ENCODE peak calls at places on chromosomes 5 and 9, in ten cellular contexts. Q is osteoblast, R is GM23338, D is heart left ventricle, Y is adipocyte, Z is GM23248, S is fibroblast of pulmonary artery, I is fibroblast of lung, C is upper lobe of right lung, X is spleen. K is an unnamed sample.

GRCh38 chr9:70553718-70554673 is 139.5 kb upstream of the KLF9 start:
- DNase-seq in Q (no peak), R (peak; percentile 73), D (peak; percentile 39), Y (no peak), Z (peak; percentile 83), S (peak; percentile 63), I (no peak), C (peak; percentile 67), X (no peak), K (peak; percentile 81)

GRCh38 chr5:107028938-107029337 is 641.8 kb downstream of the EFNA5 start:
- DNase-seq in Q (no peak), R (no peak), D (no peak), Y (no peak), Z (no peak), S (no peak), I (no peak), C (no peak), X (no peak), K (no peak)

GRCh38 chr9:122192914-122193525 is 33.3 kb downstream of the MORN5 start:
- DNase-seq in Q (peak; percentile 25), R (no peak), D (no peak), Y (no peak), Z (no peak), S (no peak), I (no peak), C (no peak), X (peak; percentile 4), K (no peak)

GRCh38 chr5:157516016-157516415 is 56.0 kb downstream of the NIPAL4 start:
- DNase-seq in Q (peak; percentile 88), R (no peak), D (no peak), Y (peak; percentile 78), Z (peak; percentile 96), S (peak; percentile 78), I (peak; percentile 80), C (no peak), X (no peak), K (peak; percentile 86)

GRCh38 chr5:112933651-112934365 is 11.8 kb upstream of the REEP5 start:
- DNase-seq in Q (peak; percentile 74), R (no peak), D (no peak), Y (peak; percentile 80), Z (peak; percentile 63), S (peak; percentile 33), I (peak; percentile 66), C (no peak), X (no peak), K (peak; percentile 83)

GRCh38 chr5:66666778-66667177 is 70.6 kb downstream of the MAST4 start:
- DNase-seq in Q (no peak), R (peak; percentile 16), D (no peak), Y (no peak), Z (no peak), S (no peak), I (no peak), C (peak; percentile 69), X (no peak), K (no peak)

GRCh38 chr5:88826959-88827585 is 55.9 kb downstream of the MEF2C start:
- DNase-seq in Q (peak; percentile 19), R (peak; percentile 18), D (peak; percentile 48), Y (peak; percentile 51), Z (peak; percentile 60), S (peak; percentile 98), I (peak; percentile 69), C (no peak), X (peak; percentile 79), K (peak; percentile 56)

GRCh38 chr9:93292288-93292615 is 108.3 kb downstream of the WNK2 start:
- DNase-seq in Q (peak; percentile 72), R (no peak), D (no peak), Y (no peak), Z (no peak), S (no peak), I (no peak), C (no peak), X (no peak), K (no peak)

GRCh38 chr5:79236364-79236969 is 536 bp downstream of the JMY start:
- DNase-seq in Q (peak; percentile 91), R (peak; percentile 70), D (peak; percentile 36), Y (peak; percentile 66), Z (peak; percentile 68), S (peak; percentile 30), I (no peak), C (peak; percentile 70), X (no peak), K (peak; percentile 22)

GRCh38 chr5:153523831-153524230 is 33.4 kb downstream of the GRIA1 start:
- DNase-seq in Q (no peak), R (no peak), D (peak; percentile 43), Y (peak; percentile 67), Z (peak; percentile 70), S (peak; percentile 63), I (peak; percentile 59), C (no peak), X (no peak), K (peak; percentile 78)

DNA sequence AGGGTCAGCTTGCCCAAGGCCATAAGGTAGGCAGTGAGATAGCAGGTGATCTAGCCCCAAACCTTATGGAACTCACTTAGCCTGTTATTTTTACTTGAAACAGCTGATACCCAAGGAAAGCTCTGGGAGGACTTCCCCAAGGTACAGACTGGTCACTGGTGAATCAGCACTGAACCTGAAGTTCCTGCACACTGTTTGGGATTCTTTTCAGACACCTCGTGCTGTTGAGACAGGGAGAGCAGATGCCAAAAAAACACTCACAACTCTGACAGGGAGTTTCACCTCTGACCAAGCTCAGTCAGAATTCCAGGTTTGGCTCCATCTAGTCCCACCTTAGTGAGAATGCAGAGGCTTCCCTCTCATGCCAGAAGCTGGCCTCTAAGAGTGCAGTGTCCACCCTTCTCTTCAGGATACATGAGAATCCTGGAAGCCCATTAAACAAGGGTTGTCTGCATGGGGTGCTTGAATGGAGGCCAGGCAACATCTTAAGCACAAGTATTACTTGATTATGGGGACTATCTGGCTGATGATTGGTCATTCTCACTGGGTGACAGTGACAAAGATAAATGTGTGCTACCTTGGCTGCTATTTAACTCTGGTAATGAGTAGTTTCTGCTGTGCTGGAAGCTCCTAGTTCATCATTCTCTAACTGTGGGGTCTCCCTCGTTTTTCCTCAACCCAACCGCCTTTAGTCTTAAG is 122.8 kb upstream of the SLIT3 start:
- DNase-seq in Q (no peak), R (no peak), D (no peak), Y (no peak), Z (peak; percentile 59), S (no peak), I (no peak), C (no peak), X (no peak), K (no peak)
- H3K4me3 ChIP-seq in Q (no peak overlapping the region), R (no peak overlapping the region), D (no peak overlapping the region), Y (no peak overlapping the region), Z (no peak overlapping the region), S (no peak overlapping the region), I (no peak overlapping the region), C (no peak overlapping the region), X (no peak overlapping the region), K (no peak overlapping the region)

GRCh38 chr5:926416-927171 is 33.9 kb downstream of the TRIP13 start:
- DNase-seq in Q (peak; percentile 92), R (peak; percentile 74), D (peak; percentile 47), Y (peak; percentile 27), Z (peak; percentile 56), S (peak; percentile 30), I (peak; percentile 18), C (no peak), X (peak; percentile 73), K (peak; percentile 25)
- H3K4me3 ChIP-seq in Q (peak overlapping the region; percentile 59), R (peak overlapping the region; percentile 61), D (peak overlapping the region; percentile 48), Y (peak overlapping the region; percentile 65), Z (peak overlapping the region; percentile 63), S (peak overlapping the region; percentile 46), I (peak overlapping the region; percentile 48), C (peak overlapping the region; percentile 39), X (no peak overlapping the region), K (peak overlapping the region; percentile 51)

DNA sequence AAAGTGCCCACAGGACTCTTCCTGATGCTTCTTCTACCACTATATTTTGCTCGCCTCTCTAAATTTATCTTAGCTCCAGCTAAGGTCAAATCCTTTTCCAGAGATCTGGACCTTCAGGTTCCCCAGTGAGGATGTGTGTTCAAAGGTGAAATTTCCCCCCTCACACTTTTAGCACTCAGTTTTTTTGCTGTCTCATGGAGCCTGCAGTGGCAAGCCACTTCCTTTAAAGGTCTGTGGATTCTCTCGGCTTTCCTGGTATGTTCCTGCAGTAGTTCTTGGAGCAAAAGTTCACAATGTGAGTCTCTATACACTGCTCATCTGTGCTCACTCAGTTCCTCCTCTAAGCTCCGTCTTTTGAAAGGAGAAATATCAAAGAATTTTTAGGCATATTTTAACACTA is 181.4 kb downstream of the LURAP1L start:
- DNase-seq in Q (no peak), R (no peak), D (no peak), Y (peak; percentile 34), Z (peak; percentile 13), S (peak; percentile 35), I (no peak), C (no peak), X (no peak), K (peak; percentile 12)
- H3K4me3 ChIP-seq in Q (no peak overlapping the region), R (no peak overlapping the region), D (no peak overlapping the region), Y (no peak overlapping the region), Z (no peak overlapping the region), S (no peak overlapping the region), I (no peak overlapping the region), C (no peak overlapping the region), X (no peak overlapping the region), K (no peak overlapping the region)

GRCh38 chr9:130663258-130664171 is 879 bp upstream of the PRDM12 start:
- DNase-seq in Q (peak; percentile 92), R (peak; percentile 83), D (no peak), Y (peak; percentile 26), Z (peak; percentile 44), S (no peak), I (no peak), C (no peak), X (no peak), K (no peak)

GRCh38 chr9:130665029-130665430 is 636 bp downstream of the PRDM12 start:
- DNase-seq in Q (peak; percentile 92), R (no peak), D (no peak), Y (no peak), Z (no peak), S (no peak), I (no peak), C (no peak), X (no peak), K (no peak)

GRCh38 chr9:130662927-130663257 is 1.5 kb upstream of the PRDM12 start:
- DNase-seq in Q (peak; percentile 84), R (peak; percentile 51), D (no peak), Y (no peak), Z (no peak), S (no peak), I (no peak), C (no peak), X (no peak), K (no peak)

GRCh38 chr9:130665431-130666392 is 1.3 kb downstream of the PRDM12 start:
- DNase-seq in Q (peak; percentile 92), R (peak; percentile 76), D (no peak), Y (no peak), Z (peak; percentile 40), S (no peak), I (no peak), C (no peak), X (no peak), K (no peak)

DNA sequence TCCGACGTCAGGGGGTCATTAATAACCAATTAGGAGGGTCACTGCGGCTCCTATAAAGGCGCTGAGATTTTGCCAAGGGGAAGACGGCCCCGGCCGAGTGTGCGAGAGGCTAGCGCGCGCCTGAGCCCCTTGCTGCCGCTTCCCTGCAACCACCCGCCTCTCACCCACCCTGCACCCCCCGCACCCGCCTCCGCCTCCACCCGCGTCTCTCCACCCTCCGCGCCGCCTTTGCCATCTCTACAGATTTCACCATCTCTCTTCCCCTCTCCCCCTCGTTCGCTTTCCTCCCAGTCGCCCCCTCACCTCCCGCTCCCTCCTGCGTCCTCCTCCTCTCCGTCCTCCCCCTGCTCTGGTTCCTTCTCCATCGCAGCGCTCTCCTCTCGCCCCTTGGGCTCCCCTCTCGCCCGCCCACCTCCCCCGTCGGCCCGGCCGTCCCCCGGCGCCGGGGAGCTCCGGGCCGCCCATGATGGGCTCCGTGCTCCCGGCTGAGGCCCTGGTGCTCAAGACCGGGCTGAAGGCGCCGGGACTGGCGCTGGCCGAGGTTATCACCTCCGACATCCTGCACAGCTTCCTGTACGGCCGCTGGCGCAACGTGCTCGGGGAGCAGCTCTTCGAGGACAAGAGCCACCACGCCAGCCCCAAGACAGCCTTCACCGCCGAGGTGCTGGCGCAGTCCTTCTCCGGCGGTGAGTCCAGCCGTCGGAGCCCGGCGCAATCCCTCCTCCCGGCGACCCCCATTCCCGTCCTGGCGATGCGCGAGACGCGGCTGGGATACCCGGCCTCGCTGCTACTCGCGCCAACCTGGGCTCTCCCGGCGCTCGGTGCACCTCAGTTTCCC is at the start of gene PRDM12:
- DNase-seq in Q (peak; percentile 87), R (peak; percentile 80), D (no peak), Y (peak; percentile 24), Z (peak; percentile 34), S (no peak), I (no peak), C (no peak), X (no peak), K (no peak)
- H3K4me3 ChIP-seq in Q (no peak within 1 kb of the TSS), R (peak within 1 kb of the TSS; percentile 67), D (peak within 1 kb of the TSS; percentile 12), Y (no peak within 1 kb of the TSS), Z (no peak within 1 kb of the TSS), S (no peak within 1 kb of the TSS), I (no peak within 1 kb of the TSS), C (no peak within 1 kb of the TSS), X (peak within 1 kb of the TSS; percentile 12), K (no peak within 1 kb of the TSS)